ENCODE peak calls at places on chromosomes 11 and 22, in five cellular contexts. One of them, this sample, is unnamed.

GRCh38 chr11:123047265-123047946 is 14.5 kb downstream of the HSPA8 start:
- DNase-seq in K562: no peak
- DNase-seq in H1: no peak
- DNase-seq in HCT116: no peak
- DNase-seq in GM12878: no peak
- DNase-seq in this sample: no peak

GRCh38 chr11:92977401-92977800 is 8.0 kb downstream of the MTNR1B start:
- DNase-seq in K562: no peak
- DNase-seq in H1: no peak
- DNase-seq in HCT116: no peak
- DNase-seq in GM12878: no peak
- DNase-seq in this sample: no peak

GRCh38 chr11:88596786-88597185 is 259.2 kb upstream of the CTSC start:
- DNase-seq in K562: no peak
- DNase-seq in H1: no peak
- DNase-seq in HCT116: no peak
- DNase-seq in GM12878: no peak
- DNase-seq in this sample: no peak

GRCh38 chr11:1757861-1758610 is 5.7 kb downstream of the CTSD start:
- DNase-seq in K562: no peak
- DNase-seq in H1: no peak
- DNase-seq in HCT116: no peak
- DNase-seq in GM12878: no peak
- DNase-seq in this sample: no peak

GRCh38 chr11:86658534-86658933 is 13.9 kb downstream of the ME3 start:
- DNase-seq in K562: no peak
- DNase-seq in H1: no peak
- DNase-seq in HCT116: no peak
- DNase-seq in GM12878: no peak
- DNase-seq in this sample: no peak

GRCh38 chr11:13450832-13451397 is 12.1 kb downstream of the BTBD10 start:
- DNase-seq in K562: no peak
- DNase-seq in H1: no peak
- DNase-seq in HCT116: no peak
- DNase-seq in GM12878: no peak
- DNase-seq in this sample: no peak

GRCh38 chr11:117837791-117838190 is 13.2 kb upstream of the FXYD2 start:
- DNase-seq in K562: no peak
- DNase-seq in H1: no peak
- DNase-seq in HCT116: no peak
- DNase-seq in GM12878: no peak
- DNase-seq in this sample: no peak

GRCh38 chr11:83454674-83455073 is 168.5 kb upstream of the CCDC90B start:
- DNase-seq in K562: no peak
- DNase-seq in H1: no peak
- DNase-seq in HCT116: no peak
- DNase-seq in GM12878: no peak
- DNase-seq in this sample: no peak

GRCh38 chr11:111018571-111018970 is 227.0 kb upstream of the POU2AF2 start:
- DNase-seq in K562: no peak
- DNase-seq in H1: no peak
- DNase-seq in HCT116: no peak
- DNase-seq in GM12878: no peak
- DNase-seq in this sample: no peak

GRCh38 chr11:129803533-129803932 is 12.1 kb upstream of the TMEM45B start:
- DNase-seq in K562: no peak
- DNase-seq in H1: no peak
- DNase-seq in HCT116: no peak
- DNase-seq in GM12878: no peak
- DNase-seq in this sample: no peak

GRCh38 chr22:24514241-24515024 is 19.3 kb downstream of the UPB1 start:
- DNase-seq in K562: no peak
- DNase-seq in H1: no peak
- DNase-seq in HCT116: no peak
- DNase-seq in GM12878: peak; percentile 68
- DNase-seq in this sample: peak; percentile 76

GRCh38 chr11:115083129-115083823 is 404.9 kb downstream of the NXPE2 start:
- DNase-seq in K562: no peak
- DNase-seq in H1: no peak
- DNase-seq in HCT116: no peak
- DNase-seq in GM12878: no peak
- DNase-seq in this sample: no peak

GRCh38 chr22:25661067-25661466 is 80.9 kb upstream of the MYO18B start:
- DNase-seq in K562: no peak
- DNase-seq in H1: no peak
- DNase-seq in HCT116: no peak
- DNase-seq in GM12878: no peak
- DNase-seq in this sample: no peak

GRCh38 chr11:65493367-65494176 is 5.3 kb upstream of the MALAT1 start:
- DNase-seq in K562: no peak
- DNase-seq in H1: no peak
- DNase-seq in HCT116: peak; percentile 94
- DNase-seq in GM12878: no peak
- DNase-seq in this sample: peak; percentile 80

GRCh38 chr11:9660886-9661285 is 3.0 kb upstream of the SWAP70 start:
- DNase-seq in K562: no peak
- DNase-seq in H1: no peak
- DNase-seq in HCT116: no peak
- DNase-seq in GM12878: no peak
- DNase-seq in this sample: no peak

GRCh38 chr11:6523253-6523652 is 26.2 kb downstream of the DNHD1 start:
- DNase-seq in K562: no peak
- DNase-seq in H1: no peak
- DNase-seq in HCT116: peak; percentile 24
- DNase-seq in GM12878: no peak
- DNase-seq in this sample: no peak

GRCh38 chr22:46110215-46110614 is 40.1 kb upstream of the PPARA start:
- DNase-seq in K562: peak; percentile 58
- DNase-seq in H1: no peak
- DNase-seq in HCT116: no peak
- DNase-seq in GM12878: no peak
- DNase-seq in this sample: no peak

GRCh38 chr11:105942951-105943350 is 79.1 kb downstream of the MSANTD4 start:
- DNase-seq in K562: no peak
- DNase-seq in H1: no peak
- DNase-seq in HCT116: no peak
- DNase-seq in GM12878: no peak
- DNase-seq in this sample: no peak

GRCh38 chr11:44505591-44506054 is 59.8 kb upstream of the CD82 start:
- DNase-seq in K562: no peak
- DNase-seq in H1: no peak
- DNase-seq in HCT116: no peak
- DNase-seq in GM12878: no peak
- DNase-seq in this sample: no peak

GRCh38 chr22:44449061-44449682 is 48.9 kb downstream of the RTL6 start:
- DNase-seq in K562: peak; percentile 11
- DNase-seq in H1: no peak
- DNase-seq in HCT116: no peak
- DNase-seq in GM12878: no peak
- DNase-seq in this sample: no peak

GRCh38 chr22:29143848-29144785 is 61.6 kb upstream of the EMID1 start:
- DNase-seq in K562: no peak
- DNase-seq in H1: no peak
- DNase-seq in HCT116: no peak
- DNase-seq in GM12878: no peak
- DNase-seq in this sample: no peak

GRCh38 chr11:121829159-121829643 is 286.8 kb downstream of the BLID start:
- DNase-seq in K562: no peak
- DNase-seq in H1: no peak
- DNase-seq in HCT116: peak; percentile 21
- DNase-seq in GM12878: no peak
- DNase-seq in this sample: no peak

GRCh38 chr11:42034821-42035220 is 575.4 kb upstream of the LRRC4C start:
- DNase-seq in K562: no peak
- DNase-seq in H1: no peak
- DNase-seq in HCT116: no peak
- DNase-seq in GM12878: no peak
- DNase-seq in this sample: no peak

GRCh38 chr22:46136539-46137217 is 13.6 kb upstream of the PPARA start:
- DNase-seq in K562: no peak
- DNase-seq in H1: no peak
- DNase-seq in HCT116: no peak
- DNase-seq in GM12878: no peak
- DNase-seq in this sample: no peak

GRCh38 chr11:28146123-28146751 is 38.0 kb downstream of the METTL15 start:
- DNase-seq in K562: peak; percentile 9
- DNase-seq in H1: no peak
- DNase-seq in HCT116: peak; percentile 90
- DNase-seq in GM12878: no peak
- DNase-seq in this sample: peak; percentile 59

GRCh38 chr11:84430661-84431060 is 1144.5 kb upstream of the CCDC90B start:
- DNase-seq in K562: no peak
- DNase-seq in H1: no peak
- DNase-seq in HCT116: no peak
- DNase-seq in GM12878: no peak
- DNase-seq in this sample: no peak

GRCh38 chr11:107741044-107741823 is 29.4 kb upstream of the SLN start:
- DNase-seq in K562: peak; percentile 30
- DNase-seq in H1: no peak
- DNase-seq in HCT116: peak; percentile 22
- DNase-seq in GM12878: peak; percentile 25
- DNase-seq in this sample: peak; percentile 21

GRCh38 chr11:57440744-57441414 is 14.0 kb upstream of the SLC43A3 start:
- DNase-seq in K562: no peak
- DNase-seq in H1: no peak
- DNase-seq in HCT116: no peak
- DNase-seq in GM12878: no peak
- DNase-seq in this sample: peak; percentile 93

GRCh38 chr11:126662055-126662790 is 306.7 kb downstream of the ST3GAL4 start:
- DNase-seq in K562: no peak
- DNase-seq in H1: no peak
- DNase-seq in HCT116: no peak
- DNase-seq in GM12878: no peak
- DNase-seq in this sample: no peak

GRCh38 chr22:25282346-25282670 is 62.9 kb downstream of the CRYBB2 start:
- DNase-seq in K562: no peak
- DNase-seq in H1: no peak
- DNase-seq in HCT116: no peak
- DNase-seq in GM12878: no peak
- DNase-seq in this sample: no peak

GRCh38 chr11:43504316-43504950 is 145.7 kb downstream of the TTC17 start:
- DNase-seq in K562: no peak
- DNase-seq in H1: peak; percentile 21
- DNase-seq in HCT116: peak; percentile 12
- DNase-seq in GM12878: no peak
- DNase-seq in this sample: peak; percentile 38

GRCh38 chr11:95243658-95244057 is 12.7 kb upstream of the SESN3 start:
- DNase-seq in K562: no peak
- DNase-seq in H1: no peak
- DNase-seq in HCT116: no peak
- DNase-seq in GM12878: no peak
- DNase-seq in this sample: no peak

GRCh38 chr22:31346733-31347250 is 646 bp upstream of the PATZ1 start:
- DNase-seq in K562: peak; percentile 57
- DNase-seq in H1: no peak
- DNase-seq in HCT116: no peak
- DNase-seq in GM12878: no peak
- DNase-seq in this sample: peak; percentile 68

GRCh38 chr11:103700605-103701004 is 335.8 kb upstream of the DDI1 start:
- DNase-seq in K562: no peak
- DNase-seq in H1: no peak
- DNase-seq in HCT116: no peak
- DNase-seq in GM12878: no peak
- DNase-seq in this sample: no peak

GRCh38 chr11:120974980-120975379 is 48.9 kb upstream of the TBCEL start:
- DNase-seq in K562: no peak
- DNase-seq in H1: no peak
- DNase-seq in HCT116: no peak
- DNase-seq in GM12878: no peak
- DNase-seq in this sample: no peak

DNA sequence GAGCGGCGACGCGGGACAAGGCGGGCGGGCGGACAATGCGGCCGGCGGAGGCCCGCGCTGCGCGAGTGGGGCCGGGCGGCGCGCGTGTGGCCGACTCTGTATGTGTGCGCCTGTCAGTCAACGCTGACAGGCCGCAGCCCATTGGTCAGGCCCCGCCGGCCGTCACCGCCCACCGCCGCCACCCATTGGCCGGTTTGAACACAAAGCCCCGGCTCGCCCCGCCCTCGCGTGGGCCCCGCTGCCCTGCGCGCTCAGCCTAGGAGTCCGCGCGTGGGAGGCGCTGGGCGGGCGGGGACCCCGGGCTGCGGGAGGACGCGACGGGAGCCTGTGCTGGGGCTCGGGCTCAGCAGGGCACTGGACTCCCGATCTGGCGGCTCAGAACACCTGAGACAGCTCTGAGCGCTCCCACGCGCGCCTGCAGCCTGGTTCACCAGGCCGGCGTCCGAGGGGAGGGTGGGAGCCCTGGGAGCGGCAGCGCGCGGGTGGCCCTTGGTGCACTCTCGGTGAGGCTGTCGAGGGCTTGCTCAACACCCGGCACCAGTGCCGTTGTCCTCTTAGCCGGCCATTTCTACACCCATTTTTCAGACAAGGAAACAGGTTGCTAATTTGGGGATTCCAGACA is at the start of gene SUN2:
- DNase-seq in K562: peak; percentile 98
- DNase-seq in H1: no peak
- DNase-seq in HCT116: no peak
- DNase-seq in GM12878: peak; percentile 53
- DNase-seq in this sample: peak; percentile 69
- TF ChIP-seq POLR2AphosphoS5 in K562: no peak
- TF ChIP-seq POLR2AphosphoS5 in H1: no peak
- TF ChIP-seq POLR2AphosphoS5 in HCT116: peak; percentile 75
- TF ChIP-seq POLR2AphosphoS5 in GM12878: no peak
- TF ChIP-seq POLR2AphosphoS5 in this sample: peak; percentile 48

GRCh38 chr22:20424937-20425587 is 12.6 kb downstream of the SCARF2 start:
- DNase-seq in K562: peak; percentile 73
- DNase-seq in H1: no peak
- DNase-seq in HCT116: no peak
- DNase-seq in GM12878: no peak
- DNase-seq in this sample: no peak
- TF ChIP-seq SIN3A in K562: no peak
- TF ChIP-seq SIN3A in H1: no peak
- TF ChIP-seq SIN3A in HCT116: no peak
- TF ChIP-seq SIN3A in GM12878: no peak
- TF ChIP-seq SIN3A in this sample: no peak

GRCh38 chr11:68792400-68792955 is 41.2 kb upstream of the TESMIN start:
- DNase-seq in K562: no peak
- DNase-seq in H1: no peak
- DNase-seq in HCT116: no peak
- DNase-seq in GM12878: no peak
- DNase-seq in this sample: no peak
- TF ChIP-seq ZNF274 in K562: no peak
- TF ChIP-seq ZNF274 in H1: no peak
- TF ChIP-seq ZNF274 in HCT116: no peak
- TF ChIP-seq ZNF274 in GM12878: no peak
- TF ChIP-seq ZNF274 in this sample: no peak

GRCh38 chr22:41564563-41564962 is 3.8 kb downstream of the CSDC2 start:
- DNase-seq in K562: no peak
- DNase-seq in H1: no peak
- DNase-seq in HCT116: no peak
- DNase-seq in GM12878: no peak
- DNase-seq in this sample: no peak
- TF ChIP-seq POLR2AphosphoS5 in K562: no peak
- TF ChIP-seq POLR2AphosphoS5 in H1: no peak
- TF ChIP-seq POLR2AphosphoS5 in HCT116: no peak
- TF ChIP-seq POLR2AphosphoS5 in GM12878: no peak
- TF ChIP-seq POLR2AphosphoS5 in this sample: no peak